ENCODE peak calls at places on chromosomes 5 and 9, in four cellular contexts. I, R, F and K are unnamed samples.
A peak's percentile ranks its signal among the peaks of the same experiment; 100 is the strongest.

GRCh38 chr5:167358868-167359492 is 932.5 kb upstream of the WWC1 start:
- DNase-seq in I (no peak), R (no peak), F (no peak), K (no peak)

GRCh38 chr5:130166839-130167490 is 262.7 kb downstream of the CHSY3 start:
- DNase-seq in I (no peak), R (no peak), F (no peak), K (no peak)

GRCh38 chr9:78620764-78621163 is 323.8 kb downstream of the PSAT1 start:
- DNase-seq in I (no peak), R (no peak), F (no peak), K (no peak)

GRCh38 chr9:91298304-91298703 is 63.4 kb downstream of the AUH start:
- DNase-seq in I (no peak), R (no peak), F (no peak), K (peak; percentile 67)

GRCh38 chr5:159784993-159785392 is 131.3 kb upstream of the ADRA1B start:
- DNase-seq in I (no peak), R (no peak), F (no peak), K (no peak)

GRCh38 chr5:88298425-88298824 is 29.8 kb upstream of the TMEM161B start:
- DNase-seq in I (no peak), R (no peak), F (no peak), K (no peak)

GRCh38 chr5:80146036-80146435 is 109.8 kb downstream of the SERINC5 start:
- DNase-seq in I (no peak), R (no peak), F (no peak), K (no peak)

GRCh38 chr5:76376141-76376900 is 26.8 kb upstream of the IQGAP2 start:
- DNase-seq in I (no peak), R (no peak), F (no peak), K (no peak)

GRCh38 chr9:86557063-86557766 is 203.0 kb upstream of the TUT7 start:
- DNase-seq in I (no peak), R (no peak), F (no peak), K (no peak)

GRCh38 chr9:134034215-134035040 is 9.1 kb downstream of the BRD3OS start:
- DNase-seq in I (no peak), R (no peak), F (no peak), K (no peak)

GRCh38 chr5:83564069-83564749 is 92.7 kb downstream of the VCAN start:
- DNase-seq in I (peak; percentile 49), R (no peak), F (no peak), K (no peak)

GRCh38 chr5:82641362-82641988 is 363.3 kb upstream of the RPS23 start:
- DNase-seq in I (peak; percentile 51), R (peak; percentile 7), F (peak; percentile 19), K (peak; percentile 32)

GRCh38 chr9:10855847-10856246 is 243.0 kb upstream of the PTPRD start:
- DNase-seq in I (no peak), R (no peak), F (no peak), K (no peak)

GRCh38 chr9:93183663-93184438 is at the start of gene WNK2:
- DNase-seq in I (peak; percentile 46), R (peak; percentile 62), F (no peak), K (no peak)

GRCh38 chr9:134605969-134606363 is 35.6 kb upstream of the COL5A1 start:
- DNase-seq in I (no peak), R (no peak), F (no peak), K (no peak)

GRCh38 chr5:113574417-113574816 is 60.9 kb downstream of the YTHDC2 start:
- DNase-seq in I (peak; percentile 35), R (no peak), F (no peak), K (no peak)

GRCh38 chr9:20872340-20872977 is 159.0 kb downstream of the HACD4 start:
- DNase-seq in I (no peak), R (no peak), F (no peak), K (peak; percentile 6)

GRCh38 chr9:111161015-111161415 is 122.7 kb upstream of the LPAR1 start:
- DNase-seq in I (no peak), R (no peak), F (no peak), K (no peak)

GRCh38 chr9:114484854-114485443 is 20.3 kb downstream of the WHRN start:
- DNase-seq in I (peak; percentile 87), R (no peak), F (peak; percentile 80), K (peak; percentile 24)

GRCh38 chr5:14174235-14174636 is 31.1 kb downstream of the TRIO start:
- DNase-seq in I (no peak), R (no peak), F (peak; percentile 63), K (no peak)

GRCh38 chr9:82466616-82467251 is 478.2 kb downstream of the SPATA31D1 start:
- DNase-seq in I (no peak), R (no peak), F (no peak), K (no peak)

GRCh38 chr5:107218457-107219193 is 452.1 kb downstream of the EFNA5 start:
- DNase-seq in I (no peak), R (no peak), F (no peak), K (peak; percentile 17)

GRCh38 chr9:71909887-71910601 is 949 bp downstream of the ABHD17B start:
- DNase-seq in I (peak; percentile 52), R (peak; percentile 19), F (no peak), K (no peak)

GRCh38 chr5:122704247-122705036 is 70.4 kb upstream of the SNX2 start:
- DNase-seq in I (peak; percentile 46), R (no peak), F (no peak), K (no peak)

GRCh38 chr5:14416709-14417108 is 164.9 kb upstream of the OTULINL start:
- DNase-seq in I (no peak), R (no peak), F (no peak), K (no peak)

GRCh38 chr5:176414704-176415103 is 1.6 kb downstream of the CLTB start:
- DNase-seq in I (no peak), R (no peak), F (no peak), K (no peak)

GRCh38 chr5:176415240-176416122 is 858 bp downstream of the CLTB start:
- DNase-seq in I (peak; percentile 31), R (no peak), F (no peak), K (no peak)

GRCh38 chr5:176412517-176413254 is 3.7 kb downstream of the CLTB start:
- DNase-seq in I (no peak), R (no peak), F (no peak), K (no peak)

GRCh38 chr5:176413709-176414191 is 2.6 kb downstream of the CLTB start:
- DNase-seq in I (no peak), R (no peak), F (no peak), K (no peak)

DNA sequence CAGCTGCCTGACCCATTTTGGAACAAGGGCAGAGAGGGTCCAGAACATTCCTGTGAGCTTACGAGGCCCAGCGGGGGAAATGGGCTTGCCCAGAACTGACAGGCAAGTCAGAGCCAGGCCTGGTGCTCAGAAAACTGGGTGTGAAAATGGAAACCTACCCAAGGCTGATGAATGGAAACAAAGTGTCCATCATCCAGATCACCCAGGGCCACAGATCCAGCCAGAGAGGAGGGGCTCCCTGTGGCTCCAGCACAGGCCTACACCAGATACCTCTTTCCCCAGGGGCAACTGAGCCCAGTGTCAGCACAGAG is 3.1 kb downstream of the CLTB start:
- DNase-seq in I (no peak), R (no peak), F (no peak), K (no peak)
- TF ChIP-seq SPI1 in I (no peak), R (no peak), F (no peak), K (no peak)

GRCh38 chr5:28808967-28809810 is 1770.8 kb upstream of the CDH9 start:
- DNase-seq in I (peak; percentile 89), R (no peak), F (no peak), K (no peak)
- TF ChIP-seq SPI1 in I (peak; percentile 13), R (no peak), F (no peak), K (no peak)

GRCh38 chr5:6585939-6586646 is 46.8 kb downstream of the NSUN2 start:
- DNase-seq in I (no peak), R (no peak), F (no peak), K (no peak)
- TF ChIP-seq SPI1 in I (no peak), R (no peak), F (no peak), K (no peak)

GRCh38 chr5:78908173-78908901 is 76.8 kb downstream of the ARSB start:
- DNase-seq in I (no peak), R (no peak), F (no peak), K (no peak)

GRCh38 chr5:78907255-78907886 is 77.7 kb downstream of the ARSB start:
- DNase-seq in I (peak; percentile 20), R (no peak), F (peak; percentile 34), K (peak; percentile 88)

GRCh38 chr5:78899922-78900362 is 85.2 kb downstream of the ARSB start:
- DNase-seq in I (peak; percentile 74), R (no peak), F (no peak), K (peak; percentile 62)

GRCh38 chr5:78905084-78905938 is 79.8 kb downstream of the ARSB start:
- DNase-seq in I (no peak), R (no peak), F (peak; percentile 66), K (peak; percentile 87)

GRCh38 chr5:78903936-78904335 is 81.2 kb downstream of the ARSB start:
- DNase-seq in I (no peak), R (no peak), F (no peak), K (no peak)
- TF ChIP-seq SPI1 in I (no peak), R (no peak), F (no peak), K (no peak)

GRCh38 chr5:109695005-109695926 is 5.5 kb downstream of the MAN2A1 start:
- DNase-seq in I (no peak), R (no peak), F (peak; percentile 58), K (no peak)

GRCh38 chr5:109692011-109692410 is 2.3 kb downstream of the MAN2A1 start:
- DNase-seq in I (peak; percentile 37), R (no peak), F (no peak), K (no peak)

GRCh38 chr5:109694451-109694891 is 4.7 kb downstream of the MAN2A1 start:
- DNase-seq in I (no peak), R (no peak), F (no peak), K (no peak)

GRCh38 chr5:109692852-109693251 is 3.1 kb downstream of the MAN2A1 start:
- DNase-seq in I (no peak), R (no peak), F (no peak), K (no peak)

DNA sequence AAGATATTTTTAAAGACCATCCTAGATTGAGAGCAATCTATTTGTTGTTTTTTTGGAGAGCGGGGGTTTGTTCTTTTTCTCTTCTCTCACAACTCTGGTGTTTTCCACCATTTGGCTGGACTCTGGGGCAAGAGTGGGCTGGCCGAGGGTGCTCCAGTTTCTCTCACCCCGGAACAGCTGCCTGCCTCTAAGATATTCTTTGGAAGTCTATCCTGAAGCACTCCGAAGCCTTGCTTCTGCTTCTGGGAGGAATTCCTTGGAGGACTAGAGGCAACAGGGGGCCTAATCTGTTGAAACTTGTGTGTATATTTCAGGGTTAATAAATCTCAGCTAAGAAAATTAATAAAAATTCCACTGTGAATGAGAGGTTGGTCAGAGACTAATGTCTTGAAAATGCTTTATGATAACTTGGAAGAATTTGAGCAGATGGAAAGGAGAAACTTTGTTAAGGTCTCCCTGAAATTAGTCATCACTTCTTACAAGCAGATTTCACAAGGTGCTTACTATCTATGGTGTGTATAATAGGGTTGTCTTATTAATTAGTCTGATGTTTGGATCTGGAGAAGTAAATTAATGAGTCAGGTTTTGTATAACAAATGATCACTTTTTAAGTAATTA is 3.9 kb downstream of the MAN2A1 start:
- DNase-seq in I (no peak), R (no peak), F (no peak), K (no peak)
- TF ChIP-seq SPI1 in I (no peak), R (no peak), F (no peak), K (no peak)

GRCh38 chr9:36192196-36192595 is 1.5 kb downstream of the CLTA start:
- DNase-seq in I (no peak), R (no peak), F (no peak), K (no peak)
- TF ChIP-seq SPI1 in I (no peak), R (no peak), F (no peak), K (no peak)